ENCODE peak calls at places on chromosomes 4 and X, in four cellular contexts. K is IMR-90, X is H1, L is GM12878. C is an unnamed sample.

GRCh38 chr4:187208641-187209040 is 485.0 kb upstream of the FAT1 start:
- DNase-seq in K (no peak), X (no peak), L (no peak), C (no peak)

GRCh38 chr4:140806175-140806574 is 50.0 kb upstream of the TBC1D9 start:
- DNase-seq in K (no peak), X (no peak), L (peak), C (no peak)

GRCh38 chr4:94368459-94368858 is 25.8 kb upstream of the HPGDS start:
- DNase-seq in K (no peak), X (no peak), L (no peak), C (no peak)

GRCh38 chr4:150934022-150934421 is 81.1 kb downstream of the LRBA start:
- DNase-seq in K (no peak), X (no peak), L (no peak), C (no peak)

GRCh38 chrX:110310896-110311295 is 7.0 kb downstream of the AMMECR1 start:
- DNase-seq in K (no peak), X (no peak), L (no peak), C (peak)

GRCh38 chr4:62028758-62029157 is 828.6 kb downstream of the ADGRL3 start:
- DNase-seq in K (no peak), X (no peak), L (no peak), C (no peak)

GRCh38 chr4:102344520-102344954 is 745 bp downstream of the SLC39A8 start:
- DNase-seq in K (no peak), X (no peak), L (no peak), C (peak)

GRCh38 chr4:141435446-141436225 is 200.7 kb upstream of the IL15 start:
- DNase-seq in K (no peak), X (no peak), L (no peak), C (no peak)

GRCh38 chr4:7435411-7436095 is 823 bp upstream of the PSAPL1 start:
- DNase-seq in K (no peak), X (no peak), L (no peak), C (no peak)

GRCh38 chr4:30537462-30537861 is 182.7 kb upstream of the PCDH7 start:
- DNase-seq in K (peak), X (no peak), L (no peak), C (no peak)

GRCh38 chr4:136036744-136037143 is 1495.5 kb downstream of the PCDH18 start:
- DNase-seq in K (peak), X (no peak), L (no peak), C (no peak)

GRCh38 chr4:158462611-158463010 is 59.1 kb upstream of the RXFP1 start:
- DNase-seq in K (no peak), X (no peak), L (no peak), C (no peak)

GRCh38 chrX:86102341-86102740 is 45.9 kb upstream of the DACH2 start:
- DNase-seq in K (no peak), X (no peak), L (no peak), C (peak)

DNA sequence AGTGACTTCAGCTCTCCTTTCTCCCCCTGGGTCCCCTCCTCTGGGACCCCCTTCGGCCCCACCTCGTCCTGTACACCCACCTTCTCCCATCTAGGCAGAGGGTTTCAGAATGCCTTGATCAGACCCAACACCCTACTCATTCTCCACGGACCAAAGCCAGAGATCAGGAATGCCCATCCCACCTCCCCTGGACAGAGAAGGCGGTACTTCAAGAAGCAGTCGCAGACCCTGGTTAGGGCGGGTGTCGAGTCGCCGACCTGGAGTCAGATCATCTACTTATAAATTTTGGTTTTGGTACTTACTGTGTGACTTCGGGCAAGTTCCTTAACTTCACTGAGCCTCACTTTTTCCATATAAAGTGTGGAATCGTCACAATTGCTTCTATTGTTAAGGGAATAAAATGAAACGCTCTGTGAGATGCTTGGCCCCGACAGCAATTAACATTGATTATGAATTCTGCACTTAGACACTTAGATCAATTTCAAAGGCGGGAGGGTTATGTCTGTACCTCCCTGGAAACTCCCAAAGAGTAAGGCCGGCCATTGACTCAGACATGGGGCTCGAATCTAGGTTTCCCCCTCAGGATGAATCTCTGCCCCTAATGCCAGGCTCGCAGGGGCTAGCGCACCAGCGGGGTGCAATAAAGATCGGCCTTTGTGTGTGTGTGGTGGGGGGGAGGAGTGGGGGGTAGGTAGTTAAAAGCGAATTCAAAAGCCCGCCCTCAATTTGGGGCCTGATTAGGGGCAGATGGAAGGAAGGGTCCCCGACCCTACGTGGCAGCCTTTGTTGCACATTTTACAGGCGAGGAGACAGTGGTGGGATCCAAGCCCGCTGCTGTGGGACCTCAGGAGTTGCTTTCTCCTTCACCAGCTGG is 9.3 kb downstream of the MSX1 start:
- DNase-seq in K (no peak), X (no peak), L (no peak), C (no peak)
- TF ChIP-seq CHD1 in K (no peak), X (no peak), L (no peak), C (no peak)

GRCh38 chr4:20532871-20533870 is 167.1 kb upstream of the PACRGL start:
- DNase-seq in K (peak), X (no peak), L (no peak), C (no peak)
- TF ChIP-seq CHD1 in K (no peak), X (no peak), L (no peak), C (no peak)

GRCh38 chr4:41111796-41112195 is 102.5 kb downstream of the APBB2 start:
- DNase-seq in K (no peak), X (no peak), L (no peak), C (no peak)
- TF ChIP-seq CHD1 in K (no peak), X (no peak), L (no peak), C (no peak)

DNA sequence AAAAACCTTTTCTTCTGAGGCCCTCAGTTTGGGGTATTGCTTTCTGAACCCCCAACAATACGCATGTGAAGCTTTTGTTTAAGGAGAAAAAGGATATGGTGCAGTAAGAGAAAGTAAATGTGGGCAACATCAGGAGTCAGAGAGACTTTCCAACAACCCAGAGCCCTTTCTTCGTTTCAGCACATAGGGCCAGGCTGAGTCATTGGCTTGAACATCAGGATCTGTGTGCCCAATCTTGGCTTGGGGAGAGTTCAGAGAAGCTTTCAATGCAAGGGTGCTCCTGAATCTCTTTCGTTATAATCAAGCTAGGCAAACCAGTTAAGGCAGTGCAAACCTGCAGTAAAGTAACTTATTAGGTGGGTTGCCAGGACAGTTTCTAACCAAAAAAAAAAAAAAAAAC is 191.2 kb downstream of the FRMPD4 start:
- DNase-seq in K (no peak), X (no peak), L (no peak), C (no peak)
- TF ChIP-seq CHD1 in K (no peak), X (no peak), L (no peak), C (no peak)

GRCh38 chrX:19889582-19890342 is 2.4 kb upstream of the SH3KBP1 start:
- DNase-seq in K (peak), X (no peak), L (peak), C (peak)

GRCh38 chrX:19886375-19886774 is 1.0 kb downstream of the SH3KBP1 start:
- DNase-seq in K (no peak), X (no peak), L (no peak), C (no peak)

GRCh38 chrX:19885732-19886131 is 1.7 kb downstream of the SH3KBP1 start:
- DNase-seq in K (no peak), X (no peak), L (no peak), C (no peak)

GRCh38 chrX:19888419-19888879 is 1.0 kb upstream of the SH3KBP1 start:
- DNase-seq in K (peak), X (no peak), L (no peak), C (peak)

DNA sequence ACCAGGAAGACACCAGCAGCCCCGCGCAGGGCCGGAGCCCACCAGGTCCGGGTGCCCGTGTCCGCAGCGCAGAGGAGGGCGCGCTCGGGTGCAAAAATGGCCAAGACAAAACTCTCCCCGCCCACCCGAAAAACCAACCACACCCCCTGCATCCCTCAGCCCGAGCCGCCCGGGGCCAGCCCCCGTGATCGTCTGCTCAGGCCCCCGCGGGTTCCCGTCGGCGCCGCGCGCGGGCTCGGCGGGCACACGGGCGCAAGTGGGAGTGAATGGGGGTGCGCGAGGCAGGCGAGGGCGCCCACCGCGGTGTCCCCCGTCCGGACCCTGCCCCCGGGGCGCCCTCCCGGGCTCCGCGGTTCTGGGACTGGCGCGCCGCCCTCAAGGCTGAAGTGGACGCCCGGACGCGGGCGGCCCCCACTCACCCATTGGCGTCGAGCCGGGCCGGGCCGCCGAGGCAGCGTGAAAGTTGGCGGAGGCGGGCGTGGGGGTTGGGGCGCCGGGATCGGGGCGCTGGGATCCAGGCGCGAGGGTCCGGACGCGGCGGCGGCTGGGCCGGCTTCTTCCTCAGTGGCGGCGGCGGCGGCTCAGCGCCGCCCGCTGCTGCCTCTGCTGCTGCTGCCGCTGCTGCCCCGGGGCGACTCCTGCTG is 390 bp downstream of the SH3KBP1 start:
- DNase-seq in K (no peak), X (no peak), L (no peak), C (peak)
- TF ChIP-seq CHD1 in K (no peak), X (no peak), L (no peak), C (no peak)

GRCh38 chr4:171714791-171715454 is 98.3 kb upstream of the GALNTL6 start:
- DNase-seq in K (no peak), X (no peak), L (no peak), C (no peak)

GRCh38 chr4:171717231-171717720 is 95.9 kb upstream of the GALNTL6 start:
- DNase-seq in K (no peak), X (no peak), L (no peak), C (no peak)

GRCh38 chr4:171719691-171720090 is 93.5 kb upstream of the GALNTL6 start:
- DNase-seq in K (no peak), X (no peak), L (no peak), C (no peak)

GRCh38 chr4:171715973-171716372 is 97.2 kb upstream of the GALNTL6 start:
- DNase-seq in K (no peak), X (no peak), L (no peak), C (no peak)

GRCh38 chr4:171718069-171718468 is 95.1 kb upstream of the GALNTL6 start:
- DNase-seq in K (no peak), X (no peak), L (no peak), C (no peak)
- TF ChIP-seq CHD1 in K (no peak), X (no peak), L (no peak), C (no peak)

GRCh38 chr4:152522245-152522644 is 13.6 kb downstream of the FBXW7 start:
- DNase-seq in K (no peak), X (no peak), L (no peak), C (no peak)
- TF ChIP-seq CHD1 in K (no peak), X (no peak), L (no peak), C (no peak)

GRCh38 chrX:153514259-153514658 is 3.2 kb upstream of the ATP2B3 start:
- DNase-seq in K (no peak), X (no peak), L (no peak), C (no peak)
- TF ChIP-seq CHD1 in K (no peak), X (no peak), L (no peak), C (no peak)

GRCh38 chr4:148503681-148504080 is 61.5 kb upstream of the NR3C2 start:
- DNase-seq in K (no peak), X (no peak), L (no peak), C (no peak)
- TF ChIP-seq CHD1 in K (no peak), X (no peak), L (no peak), C (no peak)

C was measured in K562.